ENCODE peak calls at places on chromosome 14, in ten cellular contexts. I is NCI-H1092; U is activated CD8-positive, alpha-beta memory T cell treated with anti-CD3 and anti-CD28 coated beads, Interleukin-2, amount 50 U/mL, for 48 hours; E is caudate nucleus; H is GM23248; A is Peyer's patch; D is brain microvascular endothelial cell; Z is neural crest cell; Y is endothelial cell; B is SJCRH30. L is an unnamed sample.

GRCh38 chr14:65006251-65006721 is 19.6 kb downstream of the FNTB start:
- DNase-seq in Y (no peak), I (no peak), E (no peak), B (peak; percentile 79), A (no peak), H (no peak), Z (no peak), D (peak; percentile 27), U (no peak), L (peak; percentile 66)

GRCh38 chr14:102554835-102555819 is 37.3 kb upstream of the RCOR1 start:
- DNase-seq in D (no peak), Y (peak; percentile 44), E (no peak), I (peak; percentile 75), U (peak; percentile 81), Z (peak; percentile 52), H (peak; percentile 73), A (peak; percentile 83), B (no peak), L (no peak)

GRCh38 chr14:75700295-75700694 is 39.2 kb downstream of the TTLL5 start:
- DNase-seq in D (no peak), A (no peak), H (no peak), I (no peak), Z (no peak), B (no peak), E (no peak), Y (no peak), U (no peak), L (no peak)

GRCh38 chr14:24818054-24818822 is 184.2 kb upstream of the GZMB start:
- DNase-seq in B (no peak), A (peak; percentile 60), E (no peak), D (no peak), Z (no peak), U (no peak), Y (no peak), H (no peak), I (no peak), L (no peak)

GRCh38 chr14:52951730-52952481 is 1.1 kb upstream of the FERMT2 start:
- DNase-seq in D (peak; percentile 78), I (no peak), E (no peak), A (no peak), H (peak; percentile 93), Y (peak; percentile 51), U (peak; percentile 53), Z (no peak), B (peak; percentile 66), L (peak; percentile 78)

GRCh38 chr14:99794156-99794780 is 1.1 kb downstream of the EML1 start:
- DNase-seq in I (no peak), D (no peak), Y (no peak), Z (no peak), H (peak; percentile 31), E (no peak), B (no peak), U (no peak), A (no peak), L (no peak)

GRCh38 chr14:20499108-20499507 is 6.2 kb upstream of the RNASE10 start:
- DNase-seq in Y (no peak), D (no peak), U (no peak), A (no peak), I (no peak), E (no peak), H (no peak), B (no peak), Z (no peak), L (no peak)

GRCh38 chr14:89252887-89253532 is 164.0 kb downstream of the FOXN3 start:
- DNase-seq in D (no peak), B (no peak), I (peak; percentile 17), U (no peak), H (no peak), Y (no peak), E (no peak), Z (no peak), A (no peak), L (peak; percentile 6)

GRCh38 chr14:102241147-102241546 is 63.8 kb downstream of the MOK start:
- DNase-seq in D (no peak), E (no peak), U (no peak), Z (no peak), A (no peak), Y (no peak), I (no peak), H (no peak), B (no peak), L (no peak)

GRCh38 chr14:75318353-75318752 is 39.7 kb downstream of the FOS start:
- DNase-seq in I (no peak), Y (no peak), H (no peak), Z (no peak), E (no peak), B (no peak), A (no peak), D (no peak), U (no peak), L (no peak)

GRCh38 chr14:24432259-24433131 is 2.7 kb downstream of the KHNYN start:
- DNase-seq in A (no peak), Z (no peak), B (no peak), H (peak; percentile 59), U (peak; percentile 40), E (no peak), Y (no peak), D (no peak), I (no peak), L (no peak)

GRCh38 chr14:93928184-93929047 is 1.3 kb downstream of the FAM181A start:
- DNase-seq in A (no peak), Y (no peak), H (no peak), Z (no peak), D (no peak), E (no peak), U (no peak), B (peak; percentile 21), I (no peak), L (no peak)

GRCh38 chr14:105420976-105421674 is 1.5 kb downstream of the MTA1 start:
- DNase-seq in U (no peak), A (no peak), H (no peak), E (no peak), I (no peak), B (no peak), D (no peak), Z (no peak), Y (no peak), L (no peak)

GRCh38 chr14:22630486-22630885 is 13.7 kb downstream of the OR6J1 start:
- DNase-seq in U (no peak), Z (no peak), E (no peak), B (no peak), Y (no peak), D (peak; percentile 75), A (no peak), H (peak; percentile 81), I (no peak), L (no peak)

GRCh38 chr14:67759916-67760315 is 56.5 kb downstream of the ZFYVE26 start:
- DNase-seq in Z (no peak), B (no peak), A (no peak), H (no peak), U (no peak), E (no peak), Y (no peak), I (no peak), D (no peak), L (no peak)

L was measured in SK-MEL-5.